ENCODE peak calls at places on chromosomes 3 and 15, in four cellular contexts. U, G, O and V are unnamed samples.

GRCh38 chr3:46184469-46184868 is 23.6 kb downstream of the CCR1 start:
- DNase-seq in U (no peak), G (no peak), O (no peak), V (no peak)

GRCh38 chr3:121926380-121926779 is 32.2 kb downstream of the SLC15A2 start:
- DNase-seq in U (no peak), G (no peak), O (no peak), V (no peak)

GRCh38 chr15:83106994-83107840 is at the start of gene TM6SF1:
- DNase-seq in U (peak), G (no peak), O (peak), V (no peak)

GRCh38 chr15:64507293-64507802 is 47.0 kb downstream of the ZNF609 start:
- DNase-seq in U (peak), G (no peak), O (peak), V (peak)

GRCh38 chr3:13426591-13426990 is 6.5 kb upstream of the NUP210 start:
- DNase-seq in U (no peak), G (no peak), O (no peak), V (no peak)

GRCh38 chr15:69513450-69513849 is 60.8 kb downstream of the RPLP1 start:
- DNase-seq in U (no peak), G (no peak), O (no peak), V (no peak)

GRCh38 chr15:44882499-44882968 is 74.0 kb upstream of the TERB2 start:
- DNase-seq in U (no peak), G (no peak), O (no peak), V (no peak)

GRCh38 chr3:16174976-16175901 is 759 bp downstream of the GALNT15 start:
- DNase-seq in U (no peak), G (no peak), O (no peak), V (no peak)

GRCh38 chr3:124800511-124801374 is 70.5 kb downstream of the UMPS start:
- DNase-seq in U (peak), G (no peak), O (no peak), V (peak)

GRCh38 chr3:179038216-179038898 is 33.3 kb downstream of the ZMAT3 start:
- DNase-seq in U (no peak), G (no peak), O (no peak), V (no peak)

GRCh38 chr3:194960446-194961032 is 274.9 kb downstream of the FAM43A start:
- DNase-seq in U (no peak), G (no peak), O (no peak), V (no peak)

GRCh38 chr3:19901918-19902317 is 32.1 kb downstream of the EFHB start:
- DNase-seq in U (no peak), G (no peak), O (no peak), V (no peak)

GRCh38 chr15:65916664-65917406 is 47.5 kb downstream of the RAB11A start:
- DNase-seq in U (peak), G (peak), O (no peak), V (no peak)